ENCODE peak calls at places on chromosomes 16 and 17, in four cellular contexts. E is IMR-90, S is K562, B is H1. N is an unnamed sample.

GRCh38 chr17:78142113-78142861 is 3.9 kb upstream of the C17orf99 start:
- DNase-seq in E (peak), S (peak), B (no peak), N (no peak)

GRCh38 chr17:6471531-6472465 is 27.5 kb downstream of the PIMREG start:
- DNase-seq in E (peak), S (peak), B (no peak), N (no peak)

GRCh38 chr17:6085812-6086211 is 15.6 kb downstream of the WSCD1 start:
- DNase-seq in E (no peak), S (peak), B (no peak), N (no peak)

GRCh38 chr16:82814059-82814458 is 187.3 kb downstream of the CDH13 start:
- DNase-seq in E (no peak), S (no peak), B (no peak), N (no peak)

GRCh38 chr16:86038923-86039310 is 140.0 kb downstream of the IRF8 start:
- DNase-seq in E (no peak), S (no peak), B (no peak), N (no peak)

GRCh38 chr17:82078433-82078832 is 12.8 kb upstream of the DUS1L start:
- DNase-seq in E (no peak), S (no peak), B (no peak), N (no peak)

GRCh38 chr17:42359133-42359532 is 29.1 kb downstream of the STAT3 start:
- DNase-seq in E (no peak), S (no peak), B (no peak), N (no peak)

GRCh38 chr17:79897243-79898063 is 58.2 kb upstream of the CBX4 start:
- DNase-seq in E (no peak), S (no peak), B (no peak), N (no peak)

GRCh38 chr17:80008383-80008840 is 27.3 kb downstream of the TBC1D16 start:
- DNase-seq in E (peak), S (peak), B (peak), N (no peak)

GRCh38 chr16:88927010-88927409 is 50.0 kb downstream of the CBFA2T3 start:
- DNase-seq in E (no peak), S (no peak), B (no peak), N (no peak)

GRCh38 chr17:68719431-68719830 is 118.3 kb upstream of the FAM20A start:
- DNase-seq in E (no peak), S (no peak), B (no peak), N (no peak)

GRCh38 chr16:88456356-88457292 is 3.5 kb downstream of the ZFPM1 start:
- DNase-seq in E (no peak), S (no peak), B (no peak), N (no peak)

GRCh38 chr17:78141437-78142112 is 4.6 kb upstream of the C17orf99 start:
- DNase-seq in E (no peak), S (no peak), B (no peak), N (no peak)

GRCh38 chr17:5695480-5695879 is 111.2 kb upstream of the NLRP1 start:
- DNase-seq in E (no peak), S (no peak), B (no peak), N (no peak)

GRCh38 chr16:58196898-58197313 is 1.0 kb downstream of the CSNK2A2 start:
- DNase-seq in E (peak), S (no peak), B (no peak), N (no peak)

GRCh38 chr17:12877953-12878669 is 88.8 kb downstream of the ARHGAP44 start:
- DNase-seq in E (no peak), S (no peak), B (no peak), N (no peak)

GRCh38 chr16:26382607-26383006 is 684.1 kb upstream of the C16orf82 start:
- DNase-seq in E (no peak), S (no peak), B (no peak), N (no peak)

GRCh38 chr16:85460983-85461813 is 151.9 kb upstream of the GSE1 start:
- DNase-seq in E (peak), S (peak), B (no peak), N (no peak)

GRCh38 chr17:44115585-44116415 is 7.6 kb downstream of the HDAC5 start:
- DNase-seq in E (peak), S (peak), B (no peak), N (no peak)

GRCh38 chr17:8300226-8300625 is 5.0 kb upstream of the SLC25A35 start:
- DNase-seq in E (no peak), S (no peak), B (no peak), N (no peak)

GRCh38 chr17:34974179-34974578 is 6.1 kb upstream of the LIG3 start:
- DNase-seq in E (no peak), S (no peak), B (no peak), N (no peak)

GRCh38 chr17:74520790-74521480 is 10.3 kb downstream of the CD300LB start:
- DNase-seq in E (no peak), S (no peak), B (no peak), N (no peak)

GRCh38 chr17:50868594-50868993 is 2.4 kb upstream of the TOB1 start:
- DNase-seq in E (no peak), S (no peak), B (no peak), N (no peak)

GRCh38 chr17:50871369-50871768 is 5.2 kb upstream of the TOB1 start:
- DNase-seq in E (no peak), S (no peak), B (no peak), N (no peak)

GRCh38 chr17:50875074-50875473 is 8.9 kb upstream of the TOB1 start:
- DNase-seq in E (no peak), S (no peak), B (no peak), N (no peak)

GRCh38 chr17:50871898-50872297 is 5.7 kb upstream of the TOB1 start:
- DNase-seq in E (no peak), S (no peak), B (no peak), N (no peak)

DNA sequence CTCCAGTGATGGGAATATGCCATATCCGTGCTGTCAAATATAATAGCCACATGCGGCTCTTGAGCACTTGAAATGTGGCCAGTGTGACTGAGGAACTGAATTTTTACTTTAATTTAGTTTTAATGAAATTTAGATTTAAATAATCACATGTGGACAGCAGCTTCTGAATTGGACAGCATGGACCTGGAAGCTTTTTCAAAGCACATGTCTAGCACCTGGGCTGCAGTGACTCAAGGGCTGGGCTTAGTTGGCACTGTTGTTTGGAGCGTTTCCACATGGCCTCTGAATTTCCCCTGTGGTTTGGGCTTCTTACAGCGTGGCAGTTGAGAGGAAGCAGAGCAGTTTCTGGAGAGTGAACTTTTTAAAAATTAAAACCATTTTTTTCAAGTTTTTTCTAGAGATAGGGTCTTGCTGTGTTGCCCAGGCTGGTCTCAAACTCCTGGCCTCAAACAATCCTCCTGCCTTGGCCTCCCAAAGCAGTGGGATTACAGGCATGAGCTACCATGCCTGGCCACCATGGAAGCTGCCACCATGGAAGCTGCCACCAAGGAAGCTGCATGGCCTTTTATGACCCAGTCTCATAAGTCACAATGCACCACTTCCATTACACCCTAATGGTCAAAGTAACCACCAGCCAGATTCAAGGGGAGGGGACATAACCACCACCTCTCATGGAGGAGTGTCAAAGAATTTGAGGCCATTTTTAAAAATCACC is 6.7 kb upstream of the TOB1 start:
- DNase-seq in E (peak), S (no peak), B (no peak), N (no peak)
- TF ChIP-seq CHD1 in E (no peak), S (no peak), B (no peak), N (no peak)

GRCh38 chr17:1627219-1627986 is 1.2 kb downstream of the SLC43A2 start:
- DNase-seq in E (no peak), S (peak), B (no peak), N (no peak)

GRCh38 chr17:1625053-1625452 is 3.6 kb downstream of the SLC43A2 start:
- DNase-seq in E (no peak), S (no peak), B (no peak), N (no peak)

GRCh38 chr17:1624650-1625049 is 4.0 kb downstream of the SLC43A2 start:
- DNase-seq in E (no peak), S (no peak), B (no peak), N (no peak)

GRCh38 chr17:1625507-1626080 is 3.0 kb downstream of the SLC43A2 start:
- DNase-seq in E (no peak), S (no peak), B (no peak), N (no peak)

GRCh38 chr17:1626333-1626732 is 2.3 kb downstream of the SLC43A2 start:
- DNase-seq in E (no peak), S (no peak), B (no peak), N (no peak)
- TF ChIP-seq CHD1 in E (no peak), S (no peak), B (no peak), N (no peak)

DNA sequence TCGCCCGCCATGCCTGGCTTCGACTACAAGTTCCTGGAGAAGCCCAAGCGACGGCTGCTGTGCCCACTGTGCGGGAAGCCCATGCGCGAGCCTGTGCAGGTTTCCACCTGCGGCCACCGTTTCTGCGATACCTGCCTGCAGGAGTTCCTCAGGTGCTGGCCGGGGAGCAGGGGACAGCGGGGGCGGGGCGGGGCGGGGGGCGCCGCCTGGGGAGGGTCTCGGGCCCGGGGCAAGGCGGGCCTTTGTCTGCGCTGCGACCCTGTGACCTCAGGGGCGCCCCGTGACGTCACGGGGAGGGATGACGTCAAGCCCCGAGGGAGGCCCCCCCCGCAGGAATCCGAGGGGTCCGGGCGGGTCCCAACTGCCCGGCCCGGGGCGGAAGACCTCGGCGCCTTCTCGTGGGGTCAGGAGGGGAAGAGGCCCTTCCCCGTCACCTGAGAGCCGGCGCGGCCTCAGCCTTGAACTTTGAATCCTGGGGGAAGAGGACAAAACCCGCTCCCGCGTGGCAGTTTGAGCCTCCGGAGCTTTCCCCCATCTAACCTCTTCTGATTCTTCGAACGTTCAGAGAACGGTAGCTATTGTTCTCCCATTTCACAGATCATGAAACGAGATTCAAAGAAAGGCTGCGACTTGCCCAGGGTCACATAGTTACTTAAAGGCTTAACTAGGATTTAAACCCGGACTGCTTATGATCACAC is 442 bp downstream of the TRAF4 start:
- DNase-seq in E (peak), S (peak), B (no peak), N (no peak)
- TF ChIP-seq CHD1 in E (no peak), S (peak), B (no peak), N (no peak)

GRCh38 chr17:32498362-32498761 is 11.6 kb downstream of the CDK5R1 start:
- DNase-seq in E (no peak), S (no peak), B (no peak), N (no peak)
- TF ChIP-seq CHD1 in E (no peak), S (no peak), B (no peak), N (no peak)

GRCh38 chr17:70313450-70313849 is 144.1 kb downstream of the KCNJ2 start:
- DNase-seq in E (peak), S (no peak), B (no peak), N (no peak)
- TF ChIP-seq CHD1 in E (no peak), S (no peak), B (no peak), N (no peak)

GRCh38 chr16:17798721-17799120 is 328.0 kb upstream of the XYLT1 start:
- DNase-seq in E (no peak), S (no peak), B (no peak), N (no peak)

GRCh38 chr16:17803625-17804410 is 333.1 kb upstream of the XYLT1 start:
- DNase-seq in E (peak), S (no peak), B (no peak), N (no peak)

GRCh38 chr16:17802566-17802965 is 331.8 kb upstream of the XYLT1 start:
- DNase-seq in E (peak), S (no peak), B (no peak), N (no peak)

GRCh38 chr16:17801024-17801423 is 330.3 kb upstream of the XYLT1 start:
- DNase-seq in E (peak), S (no peak), B (no peak), N (no peak)
- TF ChIP-seq CHD1 in E (no peak), S (no peak), B (no peak), N (no peak)

GRCh38 chr17:38809828-38810227 is 10.5 kb upstream of the PIP4K2B start:
- DNase-seq in E (no peak), S (no peak), B (no peak), N (no peak)

DNA sequence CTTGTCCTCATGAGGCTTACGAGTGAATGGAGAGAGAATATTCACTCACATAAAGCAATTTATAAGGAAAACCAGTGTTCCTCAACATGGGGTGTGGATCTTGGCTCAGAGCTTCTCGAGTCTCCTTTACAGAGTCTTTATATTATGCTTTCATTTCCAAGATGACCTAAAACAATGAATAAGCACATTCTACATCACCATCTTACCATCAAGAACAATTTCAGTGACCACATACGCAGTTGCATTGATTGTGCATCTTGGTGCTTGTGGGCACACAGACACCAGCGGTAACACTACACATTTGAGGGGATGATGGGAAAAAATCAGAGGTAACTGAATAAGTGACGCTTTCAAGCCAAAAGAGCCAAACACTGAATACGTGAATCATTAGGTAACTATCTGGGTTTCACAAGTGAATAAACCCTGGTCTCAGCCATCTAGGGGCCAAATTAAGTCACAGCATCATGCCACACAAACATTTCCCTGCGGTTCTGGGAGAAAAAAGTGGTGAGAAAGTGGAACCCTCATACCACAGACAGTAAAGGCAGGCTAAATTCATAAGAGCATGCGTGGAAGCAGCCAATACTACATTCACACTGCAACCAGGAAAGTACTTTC is 9.4 kb downstream of the CWC25 start:
- DNase-seq in E (peak), S (peak), B (no peak), N (no peak)
- TF ChIP-seq CHD1 in E (no peak), S (no peak), B (no peak), N (no peak)

DNA sequence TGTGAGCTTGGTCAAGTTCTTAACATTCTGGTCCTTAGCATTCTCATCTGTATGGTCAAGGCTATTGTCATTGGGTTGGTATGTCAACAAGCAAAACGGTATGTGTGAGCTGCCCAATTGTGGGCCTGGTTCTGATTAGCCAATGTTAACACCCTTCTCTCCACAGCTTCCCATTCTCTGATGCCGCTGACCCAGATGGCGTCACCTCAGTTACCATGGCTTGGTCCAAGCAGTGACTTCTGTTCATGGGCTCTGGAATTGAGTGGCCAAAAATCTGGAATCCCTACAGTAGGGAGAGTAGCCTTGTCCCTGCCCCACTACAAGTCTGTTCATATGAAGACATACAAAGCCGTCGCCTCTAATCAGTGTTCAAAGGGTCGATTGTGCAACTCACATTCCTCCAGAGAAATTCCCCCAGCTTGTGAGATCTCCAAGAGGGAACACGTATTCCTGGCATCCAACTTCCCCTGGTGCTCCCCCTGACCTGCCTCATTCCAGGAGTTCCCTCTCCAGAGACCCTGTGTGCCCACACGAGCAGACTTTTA is 15.8 kb downstream of the TMEM98 start:
- DNase-seq in E (peak), S (no peak), B (no peak), N (no peak)
- TF ChIP-seq CHD1 in E (no peak), S (no peak), B (no peak), N (no peak)

N was measured in GM12878.